ENCODE peak calls at places on chromosomes 4 and X, in four cellular contexts. C is K562, H is HepG2, G is upper lobe of left lung. Q is an unnamed sample. For H3K4me1, the result is how much of the 10 kb centered on the place peaks cover.

GRCh38 chr4:95549246-95550138 is 719 bp upstream of the UNC5C start:
- ATAC-seq in C (peak), H (peak), G (peak), Q (peak)

GRCh38 chr4:140019619-140020367 is 134.2 kb downstream of the MAML3 start:
- ATAC-seq in C (no peak), H (peak), G (no peak), Q (no peak)

GRCh38 chr4:68498413-68499007 is 51.2 kb downstream of the TMPRSS11E start:
- ATAC-seq in C (peak), H (peak), G (peak), Q (no peak)

GRCh38 chrX:54423161-54423888 is 16.9 kb upstream of the TSR2 start:
- ATAC-seq in C (peak), H (peak), G (no peak), Q (no peak)

GRCh38 chr4:171007618-171008390 is 805.4 kb upstream of the GALNTL6 start:
- ATAC-seq in C (no peak), H (no peak), G (no peak), Q (no peak)

GRCh38 chr4:7890635-7891393 is 48.8 kb downstream of the AFAP1 start:
- ATAC-seq in C (no peak), H (peak), G (no peak), Q (no peak)

GRCh38 chr4:14079601-14080000 is 452.1 kb upstream of the BOD1L1 start:
- ATAC-seq in C (no peak), H (no peak), G (no peak), Q (no peak)

GRCh38 chrX:33045882-33046281 is 165.5 kb downstream of the DMD start:
- ATAC-seq in C (no peak), H (no peak), G (no peak), Q (no peak)

GRCh38 chr4:141721174-141721573 is 84.8 kb downstream of the IL15 start:
- ATAC-seq in C (no peak), H (no peak), G (no peak), Q (no peak)

GRCh38 chr4:159012381-159012780 is 90.5 kb upstream of the RAPGEF2 start:
- ATAC-seq in C (no peak), H (no peak), G (no peak), Q (no peak)

GRCh38 chr4:38889143-38889542 is 21.5 kb downstream of the FAM114A1 start:
- ATAC-seq in C (no peak), H (no peak), G (no peak), Q (no peak)

GRCh38 chrX:96140796-96141195 is 543.8 kb upstream of the DIAPH2 start:
- ATAC-seq in C (no peak), H (no peak), G (no peak), Q (no peak)
- H3K4me1 ChIP-seq in C (under half), H (under half), G (under half), Q (under half)

GRCh38 chr4:128427832-128428366 is 140.3 kb upstream of the PGRMC2 start:
- ATAC-seq in C (peak), H (peak), G (peak), Q (no peak)

GRCh38 chr4:128428397-128428796 is 140.8 kb upstream of the PGRMC2 start:
- ATAC-seq in C (no peak), H (no peak), G (peak), Q (no peak)

GRCh38 chr4:128424524-128425195 is 137.0 kb upstream of the PGRMC2 start:
- ATAC-seq in C (no peak), H (no peak), G (no peak), Q (peak)
- TF ChIP-seq EP300 in C (no peak), H (no peak), G (no peak), Q (no peak)

GRCh38 chr4:75675004-75675531 is 1.9 kb upstream of the G3BP2 start:
- ATAC-seq in C (no peak), H (no peak), G (no peak), Q (no peak)

GRCh38 chr4:75673959-75674328 is 733 bp upstream of the G3BP2 start:
- ATAC-seq in C (peak), H (peak), G (no peak), Q (no peak)

GRCh38 chr4:75671802-75672421 is 1.3 kb downstream of the G3BP2 start:
- ATAC-seq in C (no peak), H (no peak), G (no peak), Q (no peak)

GRCh38 chr4:75672461-75673026 is 667 bp downstream of the G3BP2 start:
- ATAC-seq in C (peak), H (peak), G (peak), Q (peak)

DNA sequence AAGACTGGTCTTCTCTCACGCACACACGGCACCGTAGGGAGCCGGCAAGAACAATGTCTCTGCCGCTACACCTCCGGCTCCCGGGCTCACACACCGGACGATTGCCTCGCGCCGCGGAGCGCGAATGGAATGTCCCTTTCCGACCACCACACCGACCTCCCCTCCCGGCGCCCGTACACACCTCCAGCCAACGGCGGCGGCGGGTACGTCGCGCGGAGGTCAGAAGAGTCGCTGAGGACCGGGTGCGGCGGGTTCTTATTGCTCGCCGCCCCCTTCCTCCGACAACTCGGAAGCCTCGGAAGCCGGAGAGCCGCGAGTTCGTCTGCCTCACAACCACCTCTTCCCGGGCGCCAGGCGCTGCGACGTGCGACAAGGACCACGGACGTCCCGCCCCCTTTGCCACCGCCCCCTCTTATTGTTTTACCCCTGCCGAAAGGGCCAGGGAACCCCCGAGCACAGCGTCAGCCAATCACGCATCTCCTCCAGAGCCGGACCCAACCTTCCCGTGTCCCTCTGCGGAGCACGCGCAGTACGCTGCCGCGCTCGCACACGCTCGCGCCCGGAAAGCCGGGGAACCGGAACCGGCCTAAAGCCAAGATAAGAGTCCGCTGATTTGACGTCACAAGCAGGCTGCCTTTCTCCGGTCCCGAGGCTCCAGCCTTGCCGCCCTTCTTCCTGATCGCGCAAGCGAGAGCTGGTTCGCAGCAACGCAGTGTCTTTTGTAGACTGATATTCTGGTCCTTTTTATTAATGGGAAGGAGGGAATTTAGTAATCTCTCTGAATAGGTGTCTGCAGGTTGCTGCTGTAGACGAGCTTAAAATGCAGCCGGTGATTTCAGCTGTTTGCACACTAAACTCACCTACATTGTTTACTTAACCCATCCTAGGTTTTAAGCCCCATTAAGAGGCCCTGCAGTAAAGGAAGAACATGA is at the start of gene G3BP2:
- ATAC-seq in C (peak), H (peak), G (peak), Q (peak)
- H3K27ac ChIP-seq in C (peak), H (peak), G (peak), Q (peak)

DNA sequence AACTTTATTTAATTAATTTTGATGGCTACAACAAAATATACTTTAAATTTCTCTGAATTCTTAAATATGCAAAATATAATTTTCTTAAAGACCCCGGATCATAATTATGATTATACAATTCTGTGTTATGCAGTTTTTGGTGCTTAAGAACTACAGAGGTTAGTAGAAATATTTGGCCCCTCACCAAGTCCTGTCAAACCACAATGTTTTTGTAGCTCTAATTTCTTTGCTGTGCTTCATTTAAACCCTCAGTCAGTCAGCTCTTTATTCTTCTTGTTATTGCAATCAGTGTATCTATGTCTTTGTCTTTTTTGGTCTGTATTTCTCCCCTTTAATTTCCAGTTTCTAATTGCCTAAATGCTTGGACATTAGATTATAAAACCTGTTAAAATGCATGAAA is 186.1 kb downstream of the CAMK2D start:
- ATAC-seq in C (no peak), H (no peak), G (no peak), Q (no peak)
- H3K4me1 ChIP-seq in C (under half), H (under half), G (under half), Q (under half)

GRCh38 chr4:185566972-185567749 is 31.9 kb upstream of the PDLIM3 start:
- ATAC-seq in C (peak), H (peak), G (peak), Q (peak)
- TF ChIP-seq EP300 in C (no peak), H (peak), G (no peak), Q (peak)

DNA sequence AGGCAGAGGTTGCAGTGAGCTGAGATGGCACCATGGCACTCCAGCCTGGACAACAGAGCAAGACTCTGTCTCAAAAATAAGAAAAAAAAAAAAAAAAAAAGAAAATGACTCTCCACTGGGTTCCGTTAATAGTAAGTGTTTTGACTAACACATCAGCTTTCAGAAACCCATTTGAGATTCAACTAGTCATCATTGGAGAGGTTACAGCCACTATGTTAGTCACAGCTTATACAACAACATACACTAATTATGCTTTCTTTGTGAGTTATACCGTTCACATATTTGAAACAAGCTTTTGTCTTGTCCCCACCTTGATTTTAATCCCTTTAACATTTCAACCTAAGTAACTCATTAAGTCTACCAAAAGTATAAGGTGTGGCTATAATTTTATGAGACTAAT is 48.2 kb downstream of the HADH start:
- ATAC-seq in C (no peak), H (no peak), G (no peak), Q (no peak)
- H3K27ac ChIP-seq in C (no peak), H (no peak), G (no peak), Q (no peak)

GRCh38 chr4:89298788-89299152 is 8.8 kb downstream of the GPRIN3 start:
- ATAC-seq in C (no peak), H (no peak), G (no peak), Q (no peak)

GRCh38 chr4:89295415-89295927 is 12.1 kb downstream of the GPRIN3 start:
- ATAC-seq in C (no peak), H (no peak), G (no peak), Q (no peak)

GRCh38 chr4:89296399-89296798 is 11.2 kb downstream of the GPRIN3 start:
- ATAC-seq in C (no peak), H (no peak), G (no peak), Q (no peak)

GRCh38 chr4:89298160-89298559 is 9.4 kb downstream of the GPRIN3 start:
- ATAC-seq in C (no peak), H (no peak), G (peak), Q (no peak)

DNA sequence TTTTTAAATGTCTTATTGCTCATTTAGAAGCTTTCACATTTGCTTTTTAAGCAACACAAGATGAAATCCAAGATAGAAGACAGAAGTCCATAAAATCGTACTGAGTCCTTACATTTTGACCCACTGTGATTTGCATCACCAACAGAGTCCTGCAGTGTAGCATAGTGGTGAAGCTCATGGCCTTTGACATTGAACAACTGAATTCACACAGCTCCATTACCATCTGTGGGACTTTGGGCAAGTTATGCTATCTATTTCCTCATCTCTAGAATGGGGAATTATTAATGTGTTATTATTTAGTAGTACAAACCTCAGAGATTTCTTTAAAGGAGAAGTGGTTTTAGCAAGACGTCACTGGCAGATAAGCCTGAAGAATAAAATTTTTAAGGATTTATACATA is 10.7 kb downstream of the GPRIN3 start:
- ATAC-seq in C (no peak), H (no peak), G (no peak), Q (no peak)
- H3K4me1 ChIP-seq in C (under half), H (under half), G (under half), Q (under half)

GRCh38 chr4:136985683-136986082 is 546.6 kb downstream of the PCDH18 start:
- ATAC-seq in C (no peak), H (no peak), G (no peak), Q (no peak)
- TF ChIP-seq EP300 in C (no peak), H (no peak), G (no peak), Q (no peak)

GRCh38 chr4:185895351-185895750 is 83.4 kb upstream of the SORBS2 start:
- ATAC-seq in C (no peak), H (no peak), G (no peak), Q (no peak)
- H3K27ac ChIP-seq in C (no peak), H (no peak), G (no peak), Q (no peak)